ENCODE peak calls at places on chromosomes 2 and 18, in five cellular contexts. R, Q, E, X and F are unnamed samples. For H3K9me3, the result is how much of the 10 kb centered on the place peaks cover.

GRCh38 chr2:5250482-5250881 is 441.7 kb upstream of the SOX11 start:
- DNase-seq in R (no peak), Q (no peak), E (no peak), X (peak), F (no peak)

GRCh38 chr18:10713400-10713799 is 187.6 kb downstream of the NAPG start:
- DNase-seq in R (no peak), Q (no peak), E (no peak), X (no peak), F (no peak)

GRCh38 chr2:51103205-51103604 is 71.3 kb upstream of the NRXN1 start:
- DNase-seq in R (no peak), Q (no peak), E (peak), X (peak), F (peak)

GRCh38 chr2:205698556-205699282 is 16.4 kb downstream of the NRP2 start:
- DNase-seq in R (no peak), Q (no peak), E (no peak), X (no peak), F (no peak)

GRCh38 chr2:218291934-218292699 is at the start of gene TMBIM1:
- DNase-seq in R (peak), Q (peak), E (peak), X (peak), F (peak)

GRCh38 chr2:43078301-43078700 is 148.1 kb downstream of the ZFP36L2 start:
- DNase-seq in R (no peak), Q (no peak), E (no peak), X (no peak), F (no peak)

GRCh38 chr18:46329736-46330246 is 225.6 kb downstream of the HAUS1 start:
- DNase-seq in R (no peak), Q (no peak), E (no peak), X (peak), F (no peak)

GRCh38 chr2:88857951-88858406 is 166.5 kb downstream of the RPIA start:
- DNase-seq in R (no peak), Q (no peak), E (no peak), X (no peak), F (no peak)

GRCh38 chr18:77071711-77072292 is 60.8 kb downstream of the MBP start:
- DNase-seq in R (no peak), Q (peak), E (no peak), X (no peak), F (no peak)

GRCh38 chr2:227615906-227616305 is 1.3 kb upstream of the SCYGR3 start:
- DNase-seq in R (no peak), Q (no peak), E (no peak), X (no peak), F (no peak)

GRCh38 chr2:246489-247145 is 17.2 kb downstream of the SH3YL1 start:
- DNase-seq in R (no peak), Q (no peak), E (no peak), X (peak), F (no peak)

GRCh38 chr18:55376387-55376786 is 211.6 kb downstream of the TCF4 start:
- DNase-seq in R (no peak), Q (no peak), E (no peak), X (no peak), F (no peak)

GRCh38 chr2:47179325-47179724 is 24.2 kb upstream of the STPG4 start:
- DNase-seq in R (no peak), Q (no peak), E (no peak), X (no peak), F (no peak)

GRCh38 chr2:224400886-224401632 is 848 bp downstream of the FAM124B start:
- DNase-seq in R (no peak), Q (no peak), E (no peak), X (no peak), F (no peak)

GRCh38 chr18:78726326-78727056 is 253.1 kb upstream of the SALL3 start:
- DNase-seq in R (no peak), Q (no peak), E (no peak), X (peak), F (no peak)
- H3K9me3 ChIP-seq in R (under half), Q (under half), E (under half), X (under half), F (under half)

DNA sequence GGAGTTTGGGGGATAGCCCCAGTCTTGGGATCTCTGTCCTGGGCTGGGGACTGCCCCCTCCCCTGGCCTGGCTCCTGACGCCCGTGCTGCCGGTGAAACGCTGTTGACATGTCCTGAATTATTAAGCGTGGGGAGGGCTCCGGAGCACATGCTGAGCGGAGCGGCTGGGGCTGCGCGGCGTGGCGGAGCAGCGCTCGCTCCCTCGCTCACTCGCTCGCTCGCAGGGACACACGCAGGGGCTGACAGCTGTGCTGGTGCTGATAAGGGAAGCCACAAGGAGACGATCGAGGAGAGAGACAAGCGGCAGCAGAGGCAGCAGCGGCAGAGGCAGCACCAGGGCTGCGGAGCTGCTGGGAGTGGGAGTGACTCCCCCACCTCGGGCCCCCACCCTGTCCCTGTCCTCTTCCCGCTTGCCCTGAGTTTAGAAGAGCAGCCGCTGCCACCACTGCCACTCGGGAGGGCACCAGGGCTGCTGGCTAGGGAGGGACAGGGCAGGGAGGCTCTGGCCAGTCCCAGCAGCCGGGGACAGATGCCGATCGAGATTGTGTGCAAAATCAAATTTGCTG is at the start of gene ASIC4:
- DNase-seq in R (no peak), Q (no peak), E (no peak), X (peak), F (no peak)
- H3K4me3 ChIP-seq in R (peak), Q (no peak), E (no peak), X (peak), F (no peak)

GRCh38 chr2:190947711-190948251 is 66.2 kb downstream of the STAT1 start:
- DNase-seq in R (no peak), Q (no peak), E (peak), X (no peak), F (no peak)
- TF ChIP-seq CTCF in R (no peak), Q (peak), E (no peak), X (no peak), F (no peak)

DNA sequence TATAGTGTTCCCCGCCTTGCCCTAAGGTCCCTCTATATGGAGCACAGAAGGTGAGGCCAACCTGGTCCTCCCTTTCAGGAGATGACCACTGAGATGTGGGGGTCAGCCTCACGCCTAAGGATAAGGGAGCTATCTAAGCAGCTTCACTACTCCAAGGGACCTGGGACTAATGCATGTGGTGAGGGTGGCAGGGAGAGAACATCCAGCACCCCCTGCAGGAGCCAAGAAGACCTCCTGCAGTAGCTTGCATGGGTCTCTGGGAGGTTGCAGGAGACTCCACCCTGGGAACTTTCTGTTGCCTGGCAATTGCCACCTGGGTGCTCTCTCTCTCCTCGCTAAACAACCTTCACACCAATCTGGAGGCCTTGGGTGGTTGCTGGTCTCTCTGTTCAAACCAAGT is 93.0 kb upstream of the KLHL29 start:
- DNase-seq in R (no peak), Q (no peak), E (no peak), X (no peak), F (no peak)
- H3K9me3 ChIP-seq in R (under half), Q (under half), E (under half), X (under half), F (under half)

GRCh38 chr2:111905990-111906735 is 7.8 kb downstream of the MERTK start:
- DNase-seq in R (no peak), Q (no peak), E (no peak), X (no peak), F (no peak)
- H3K4me3 ChIP-seq in R (no peak), Q (no peak), E (no peak), X (peak), F (no peak)

GRCh38 chr18:51425889-51426288 is 228.4 kb upstream of the MEX3C start:
- DNase-seq in R (peak), Q (no peak), E (no peak), X (no peak), F (no peak)

GRCh38 chr18:51429644-51430043 is 232.2 kb upstream of the MEX3C start:
- DNase-seq in R (no peak), Q (no peak), E (no peak), X (no peak), F (no peak)

GRCh38 chr18:51425475-51425874 is 228.0 kb upstream of the MEX3C start:
- DNase-seq in R (no peak), Q (no peak), E (no peak), X (no peak), F (no peak)

GRCh38 chr18:51430538-51430937 is 233.1 kb upstream of the MEX3C start:
- DNase-seq in R (no peak), Q (no peak), E (no peak), X (no peak), F (no peak)

GRCh38 chr18:51427012-51427411 is 229.5 kb upstream of the MEX3C start:
- DNase-seq in R (no peak), Q (no peak), E (no peak), X (no peak), F (no peak)
- TF ChIP-seq CTCF in R (no peak), Q (no peak), E (no peak), X (no peak), F (no peak)

GRCh38 chr18:80050797-80051196 is 16.6 kb downstream of the RBFA start:
- DNase-seq in R (no peak), Q (no peak), E (no peak), X (no peak), F (no peak)

GRCh38 chr18:80056095-80056494 is 21.9 kb downstream of the RBFA start:
- DNase-seq in R (no peak), Q (no peak), E (no peak), X (no peak), F (no peak)
- H3K9me3 ChIP-seq in R (under half), Q (under half), E (under half), X (half or more), F (half or more)